ENCODE peak calls at places on chromosomes 13 and 19, in four cellular contexts. B is HL-60, K is GM12878, A is K562. T is an unnamed sample.

GRCh38 chr19:39038098-39038497 is 5.7 kb upstream of the FBXO27 start:
- DNase-seq in B (no peak), K (no peak), A (peak; percentile 76), T (no peak)

GRCh38 chr19:43625918-43626579 is 6.6 kb upstream of the ZNF428 start:
- DNase-seq in B (no peak), K (no peak), A (peak; percentile 86), T (no peak)

GRCh38 chr13:34419025-34419424 is 523.0 kb upstream of the NBEA start:
- DNase-seq in B (no peak), K (no peak), A (no peak), T (no peak)

GRCh38 chr19:37218592-37218935 is 550 bp downstream of the ZNF383 start:
- DNase-seq in B (peak; percentile 54), K (peak; percentile 5), A (no peak), T (no peak)

GRCh38 chr13:113411216-113412023 is 41.9 kb downstream of the ADPRHL1 start:
- DNase-seq in B (no peak), K (no peak), A (no peak), T (no peak)

GRCh38 chr19:29576043-29576442 is 30.0 kb upstream of the POP4 start:
- DNase-seq in B (no peak), K (no peak), A (no peak), T (no peak)

GRCh38 chr19:10271543-10272086 is 695 bp downstream of the ICAM1 start:
- DNase-seq in B (no peak), K (no peak), A (peak; percentile 45), T (no peak)

GRCh38 chr13:45133396-45134118 is 13.2 kb downstream of the GTF2F2 start:
- DNase-seq in B (no peak), K (no peak), A (no peak), T (no peak)

GRCh38 chr13:50227356-50227755 is 212.1 kb downstream of the KCNRG start:
- DNase-seq in B (no peak), K (no peak), A (no peak), T (no peak)

GRCh38 chr13:80086304-80086721 is 254.6 kb downstream of the SPRY2 start:
- DNase-seq in B (no peak), K (no peak), A (no peak), T (no peak)

GRCh38 chr13:30796833-30797601 is 61.7 kb downstream of the ALOX5AP start:
- DNase-seq in B (no peak), K (no peak), A (no peak), T (no peak)

GRCh38 chr13:50081106-50081898 is 66.1 kb downstream of the KCNRG start:
- DNase-seq in B (no peak), K (no peak), A (peak; percentile 45), T (peak; percentile 13)

GRCh38 chr19:45613926-45614725 is 12.1 kb upstream of the GPR4 start:
- DNase-seq in B (peak; percentile 69), K (peak; percentile 73), A (peak; percentile 24), T (no peak)

GRCh38 chr13:28423010-28423409 is 71.9 kb downstream of the FLT1 start:
- DNase-seq in B (peak; percentile 65), K (peak; percentile 74), A (no peak), T (no peak)

GRCh38 chr13:34808649-34809048 is 133.4 kb upstream of the NBEA start:
- DNase-seq in B (no peak), K (no peak), A (no peak), T (no peak)

GRCh38 chr13:100887729-100888151 is 213.1 kb upstream of the TMTC4 start:
- DNase-seq in B (no peak), K (no peak), A (no peak), T (no peak)

GRCh38 chr13:32031815-32032345 is 306 bp downstream of the FRY start:
- DNase-seq in B (no peak), K (no peak), A (no peak), T (no peak)

GRCh38 chr19:42200116-42200740 is 17.2 kb downstream of the DEDD2 start:
- DNase-seq in B (no peak), K (no peak), A (no peak), T (no peak)
- TF ChIP-seq SPI1 in B (no peak), K (no peak), A (no peak), T (no peak)

DNA sequence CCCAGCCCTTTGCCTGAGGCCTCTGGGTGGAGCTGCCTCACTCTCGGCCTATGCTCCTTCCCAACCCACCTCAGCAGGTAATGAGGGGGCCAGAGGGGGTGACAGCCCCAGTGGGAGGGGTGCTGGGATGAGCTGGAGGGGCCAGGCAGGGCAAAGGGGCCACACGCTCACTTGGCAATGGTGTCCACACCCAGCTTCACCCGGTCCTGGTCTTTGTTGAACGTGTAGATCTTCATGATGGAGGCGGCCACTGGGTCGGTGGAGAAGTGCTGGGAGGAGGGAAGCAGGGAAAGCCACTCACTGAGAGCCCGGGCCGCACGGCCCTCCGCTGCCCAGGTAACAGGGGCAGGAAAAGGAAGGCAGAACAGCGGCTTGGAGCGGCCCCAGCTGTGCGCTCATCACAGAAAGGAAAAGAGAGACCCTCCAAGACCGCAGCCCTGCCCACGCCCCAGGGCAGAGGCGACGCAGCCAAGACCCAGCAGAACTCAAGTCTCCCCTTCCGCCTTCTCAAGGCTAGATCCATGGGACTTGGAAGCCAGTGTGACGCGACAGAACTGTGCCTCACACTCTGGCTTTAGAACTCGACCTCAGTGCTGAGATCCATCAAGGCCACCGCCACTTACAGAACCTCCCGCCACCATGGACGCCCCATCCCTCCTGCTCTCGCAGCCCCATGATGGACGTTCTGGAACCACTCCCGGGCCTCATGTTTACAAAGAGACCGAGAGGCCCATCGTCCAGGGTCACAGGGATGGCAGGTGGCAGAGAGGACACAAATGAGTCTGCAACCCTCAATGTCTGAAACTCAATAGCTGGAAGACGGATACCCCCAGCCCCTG is 9.2 kb downstream of the UBXN6 start:
- DNase-seq in B (no peak), K (no peak), A (peak; percentile 12), T (peak; percentile 16)
- TF ChIP-seq SPI1 in B (no peak), K (no peak), A (no peak), T (no peak)

GRCh38 chr19:54574527-54575056 is 1.0 kb downstream of the LILRA2 start:
- DNase-seq in B (no peak), K (no peak), A (no peak), T (no peak)

GRCh38 chr19:54574051-54574450 is 461 bp downstream of the LILRA2 start:
- DNase-seq in B (no peak), K (no peak), A (no peak), T (no peak)

GRCh38 chr19:54576411-54576976 is 2.9 kb downstream of the LILRA2 start:
- DNase-seq in B (no peak), K (no peak), A (no peak), T (no peak)

GRCh38 chr19:54573330-54573872 is at the start of gene LILRA2:
- DNase-seq in B (peak; percentile 45), K (no peak), A (no peak), T (peak; percentile 53)

DNA sequence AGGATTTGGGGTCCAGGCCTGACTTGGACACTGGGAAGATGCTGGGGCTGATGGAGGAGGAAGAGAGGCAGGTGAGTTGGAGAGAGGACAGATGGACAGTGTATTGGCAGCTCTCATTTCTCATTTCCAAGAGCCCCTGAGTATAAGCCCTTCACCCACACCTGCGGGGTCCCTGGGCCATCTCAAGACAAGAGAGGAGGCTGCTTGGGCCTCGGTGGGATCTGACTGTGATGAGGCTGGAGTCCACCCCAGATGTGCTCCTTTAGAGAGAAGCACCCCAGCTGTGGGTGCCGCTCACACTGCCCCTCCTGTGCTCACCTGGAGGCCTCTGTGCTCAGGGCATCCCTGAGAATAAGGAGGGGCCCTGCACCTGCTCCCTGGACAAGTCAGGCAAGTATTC is 3.7 kb downstream of the LILRA2 start:
- DNase-seq in B (no peak), K (no peak), A (no peak), T (no peak)
- TF ChIP-seq SPI1 in B (no peak), K (no peak), A (no peak), T (no peak)

GRCh38 chr19:18131841-18132596 is 20.9 kb upstream of the PIK3R2 start:
- DNase-seq in B (no peak), K (no peak), A (peak; percentile 69), T (no peak)
- TF ChIP-seq SPI1 in B (no peak), K (no peak), A (no peak), T (no peak)

GRCh38 chr13:26538363-26539317 is 18.8 kb upstream of the WASF3 start:
- DNase-seq in B (no peak), K (no peak), A (no peak), T (no peak)
- TF ChIP-seq SPI1 in B (no peak), K (no peak), A (no peak), T (no peak)

DNA sequence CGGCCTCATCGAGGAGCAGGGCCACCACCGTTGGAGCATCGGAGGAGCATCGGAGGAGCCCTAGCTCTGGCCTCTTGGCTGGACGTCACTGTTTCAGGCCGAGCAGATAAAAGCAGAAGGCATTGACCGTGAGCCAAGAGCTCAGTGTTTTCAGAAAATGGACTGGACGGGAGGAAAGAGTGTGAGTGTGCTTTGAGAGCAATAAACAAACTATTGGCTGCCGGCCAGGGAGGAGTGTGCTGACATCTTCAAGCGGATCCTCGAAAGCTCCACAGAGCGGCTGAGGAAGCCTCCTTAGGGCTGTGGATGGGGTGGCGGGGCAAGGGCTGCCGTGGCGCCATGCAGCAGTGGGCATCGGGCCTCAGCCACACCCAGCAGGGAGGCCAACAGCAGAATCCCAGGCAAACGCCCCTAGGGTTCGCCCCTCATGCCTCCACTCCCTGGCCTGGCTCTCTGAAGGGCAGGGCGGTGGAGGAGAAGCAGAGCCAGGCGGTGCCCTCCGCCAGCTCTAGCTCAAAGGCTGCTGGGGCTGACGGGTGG is 41.8 kb downstream of the IRS2 start:
- DNase-seq in B (no peak), K (no peak), A (no peak), T (no peak)
- TF ChIP-seq SPI1 in B (no peak), K (no peak), A (no peak), T (no peak)

GRCh38 chr19:35040826-35041547 is 534 bp upstream of the HPN start:
- DNase-seq in B (no peak), K (no peak), A (peak; percentile 84), T (no peak)
- TF ChIP-seq SPI1 in B (no peak), K (no peak), A (no peak), T (no peak)